ENCODE peak calls at places on chromosomes 12 and 14, in seven cellular contexts. W is IMR-90, P is mesendoderm, Q is H9, D is mesenchymal stem cell, Y is H1, C is neuronal stem cell. I is an unnamed sample.

GRCh38 chr12:64221656-64222010 is 463 bp downstream of the KICS2 start:
- DNase-seq in W (peak), P (peak), Q (peak), D (peak), Y (peak), C (peak), I (peak)

GRCh38 chr12:15644700-15645099 is 144.5 kb downstream of the EPS8 start:
- DNase-seq in W (peak), P (no peak), Q (no peak), D (no peak), Y (no peak), C (no peak), I (no peak)

GRCh38 chr14:57136669-57137068 is 132.0 kb downstream of the EXOC5 start:
- DNase-seq in W (no peak), P (no peak), Q (no peak), D (no peak), Y (no peak), C (no peak), I (no peak)

GRCh38 chr12:41566703-41567102 is 378.6 kb downstream of the PDZRN4 start:
- DNase-seq in W (no peak), P (no peak), Q (no peak), D (no peak), Y (no peak), C (no peak), I (no peak)

GRCh38 chr12:47905313-47905730 is 528 bp upstream of the VDR start:
- DNase-seq in W (no peak), P (no peak), Q (peak), D (peak), Y (peak), C (no peak), I (no peak)

GRCh38 chr12:56979628-56980027 is 22.2 kb upstream of the RDH16 start:
- DNase-seq in W (no peak), P (no peak), Q (no peak), D (no peak), Y (no peak), C (no peak), I (no peak)

GRCh38 chr12:122473543-122474323 is 27.0 kb downstream of the ZCCHC8 start:
- DNase-seq in W (peak), P (no peak), Q (no peak), D (peak), Y (no peak), C (no peak), I (peak)

GRCh38 chr12:76346798-76347420 is 1.3 kb downstream of the BBS10 start:
- DNase-seq in W (peak), P (peak), Q (no peak), D (peak), Y (no peak), C (no peak), I (no peak)

GRCh38 chr12:122835693-122836026 is 403 bp downstream of the HIP1R start:
- DNase-seq in W (no peak), P (no peak), Q (peak), D (no peak), Y (no peak), C (no peak), I (no peak)

GRCh38 chr14:72450473-72451044 is 443.3 kb downstream of the DPF3 start:
- DNase-seq in W (no peak), P (no peak), Q (no peak), D (no peak), Y (no peak), C (no peak), I (no peak)

GRCh38 chr12:79690156-79690605 is 583 bp downstream of the PAWR start:
- DNase-seq in W (peak), P (no peak), Q (no peak), D (peak), Y (no peak), C (peak), I (peak)

GRCh38 chr12:11929714-11930113 is 141.0 kb upstream of the BCL2L14 start:
- DNase-seq in W (no peak), P (no peak), Q (no peak), D (no peak), Y (no peak), C (no peak), I (no peak)

GRCh38 chr12:117857632-117858274 is 111.0 kb downstream of the KSR2 start:
- DNase-seq in W (peak), P (peak), Q (peak), D (peak), Y (peak), C (peak), I (peak)

GRCh38 chr14:67241416-67242362 is at the start of gene PALS1:
- DNase-seq in W (peak), P (peak), Q (no peak), D (peak), Y (no peak), C (no peak), I (peak)

GRCh38 chr12:89135976-89136634 is 216.2 kb downstream of the DUSP6 start:
- DNase-seq in W (peak), P (no peak), Q (no peak), D (no peak), Y (no peak), C (no peak), I (no peak)

GRCh38 chr14:92510972-92511371 is 2.6 kb upstream of the RIN3 start:
- DNase-seq in W (no peak), P (peak), Q (peak), D (no peak), Y (no peak), C (no peak), I (peak)

GRCh38 chr12:1108276-1108675 is 117.3 kb downstream of the ERC1 start:
- DNase-seq in W (no peak), P (no peak), Q (no peak), D (no peak), Y (no peak), C (no peak), I (no peak)

GRCh38 chr14:61476737-61477410 is 155.5 kb downstream of the PRKCH start:
- DNase-seq in W (peak), P (no peak), Q (no peak), D (peak), Y (no peak), C (no peak), I (peak)

GRCh38 chr12:89084751-89085150 is 267.6 kb downstream of the DUSP6 start:
- DNase-seq in W (peak), P (no peak), Q (no peak), D (peak), Y (no peak), C (no peak), I (no peak)

GRCh38 chr12:76449572-76449971 is 101.4 kb upstream of the BBS10 start:
- DNase-seq in W (peak), P (no peak), Q (no peak), D (peak), Y (no peak), C (no peak), I (peak)

GRCh38 chr12:109998904-109999648 is at the start of gene ANKRD13A:
- DNase-seq in W (peak), P (peak), Q (peak), D (peak), Y (peak), C (peak), I (peak)

GRCh38 chr14:23172572-23172971 is 10.9 kb downstream of the SLC7A8 start:
- DNase-seq in W (no peak), P (no peak), Q (no peak), D (no peak), Y (no peak), C (no peak), I (peak)

GRCh38 chr14:103504991-103505565 is 17.6 kb downstream of the CKB start:
- DNase-seq in W (no peak), P (peak), Q (peak), D (peak), Y (no peak), C (no peak), I (peak)

GRCh38 chr12:44550377-44550776 is 325.7 kb downstream of the NELL2 start:
- DNase-seq in W (no peak), P (no peak), Q (no peak), D (no peak), Y (no peak), C (no peak), I (no peak)

GRCh38 chr14:104542871-104543830 is 36.4 kb upstream of the C14orf180 start:
- DNase-seq in W (no peak), P (no peak), Q (no peak), D (no peak), Y (no peak), C (no peak), I (no peak)

GRCh38 chr12:119153477-119154434 is 25.0 kb upstream of the HSPB8 start:
- DNase-seq in W (peak), P (peak), Q (peak), D (peak), Y (peak), C (peak), I (peak)

GRCh38 chr14:98906123-98906995 is 365.6 kb downstream of the BCL11B start:
- DNase-seq in W (no peak), P (peak), Q (no peak), D (no peak), Y (no peak), C (no peak), I (no peak)

GRCh38 chr12:24991209-24992049 is 42.5 kb upstream of the BCAT1 start:
- DNase-seq in W (peak), P (peak), Q (no peak), D (peak), Y (no peak), C (peak), I (peak)

GRCh38 chr12:106632797-106633450 is 50.1 kb downstream of the RFX4 start:
- DNase-seq in W (no peak), P (peak), Q (no peak), D (no peak), Y (no peak), C (no peak), I (peak)

GRCh38 chr14:96852823-96853422 is 55.7 kb downstream of the VRK1 start:
- DNase-seq in W (peak), P (peak), Q (no peak), D (peak), Y (no peak), C (no peak), I (peak)

GRCh38 chr12:94963649-94964048 is 39.8 kb downstream of the NDUFA12 start:
- DNase-seq in W (peak), P (no peak), Q (no peak), D (no peak), Y (no peak), C (no peak), I (peak)

GRCh38 chr12:122374707-122375106 is 47.8 kb downstream of the CLIP1 start:
- DNase-seq in W (no peak), P (no peak), Q (no peak), D (no peak), Y (no peak), C (no peak), I (no peak)

GRCh38 chr12:129772463-129773169 is 131.2 kb downstream of the TMEM132D start:
- DNase-seq in W (no peak), P (peak), Q (peak), D (no peak), Y (no peak), C (no peak), I (no peak)

GRCh38 chr14:22996823-22997301 is 13.1 kb downstream of the C14orf93 start:
- DNase-seq in W (no peak), P (no peak), Q (no peak), D (no peak), Y (no peak), C (no peak), I (no peak)

GRCh38 chr12:81208193-81208946 is 130.5 kb downstream of the ACSS3 start:
- DNase-seq in W (no peak), P (no peak), Q (no peak), D (peak), Y (no peak), C (no peak), I (no peak)

GRCh38 chr14:90140298-90140955 is 78.6 kb downstream of the KCNK13 start:
- DNase-seq in W (peak), P (peak), Q (no peak), D (peak), Y (no peak), C (no peak), I (no peak)

GRCh38 chr12:66087365-66087943 is 43.1 kb downstream of the LLPH start:
- DNase-seq in W (peak), P (peak), Q (peak), D (peak), Y (peak), C (peak), I (peak)

GRCh38 chr14:22532345-22533056 is 56.5 kb downstream of the DAD1 start:
- DNase-seq in W (peak), P (no peak), Q (no peak), D (peak), Y (no peak), C (no peak), I (no peak)

GRCh38 chr12:93783827-93784226 is 106.7 kb downstream of the CRADD start:
- DNase-seq in W (no peak), P (no peak), Q (no peak), D (peak), Y (no peak), C (no peak), I (no peak)

GRCh38 chr14:94989946-94990345 is 167.4 kb downstream of the DICER1 start:
- DNase-seq in W (no peak), P (no peak), Q (no peak), D (no peak), Y (no peak), C (no peak), I (no peak)

DNA sequence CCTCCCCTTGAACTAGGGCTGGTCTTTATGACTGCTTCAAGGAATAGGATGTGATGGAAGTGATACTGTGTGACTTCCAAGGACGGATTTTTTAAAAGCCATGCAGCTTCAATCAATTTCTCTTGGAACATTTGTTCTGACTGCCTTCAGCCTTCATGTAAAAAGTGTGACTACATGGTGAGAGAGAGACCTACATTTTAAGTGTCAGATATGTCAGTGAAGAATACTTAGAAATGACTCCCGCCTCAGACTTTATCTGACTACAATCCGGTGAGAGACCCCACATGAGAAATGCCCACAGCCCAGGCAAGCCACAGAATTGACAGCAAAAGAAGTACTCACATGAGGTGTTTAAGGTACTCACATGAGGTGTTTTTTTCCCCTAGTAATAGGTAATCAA is 295.3 kb downstream of the KCNC2 start:
- DNase-seq in W (no peak), P (no peak), Q (no peak), D (no peak), Y (no peak), C (no peak), I (no peak)
- H2AK5ac ChIP-seq in W (no peak), P (no peak), Q (no peak), D (no peak), Y (no peak), C (no peak), I (no peak)

GRCh38 chr12:17778242-17778641 is 311.8 kb downstream of the RERGL start:
- DNase-seq in W (no peak), P (no peak), Q (no peak), D (no peak), Y (no peak), C (no peak), I (no peak)
- H2BK120ac ChIP-seq in W (no peak), P (no peak), Q (no peak), D (no peak), Y (no peak), C (no peak), I (no peak)

DNA sequence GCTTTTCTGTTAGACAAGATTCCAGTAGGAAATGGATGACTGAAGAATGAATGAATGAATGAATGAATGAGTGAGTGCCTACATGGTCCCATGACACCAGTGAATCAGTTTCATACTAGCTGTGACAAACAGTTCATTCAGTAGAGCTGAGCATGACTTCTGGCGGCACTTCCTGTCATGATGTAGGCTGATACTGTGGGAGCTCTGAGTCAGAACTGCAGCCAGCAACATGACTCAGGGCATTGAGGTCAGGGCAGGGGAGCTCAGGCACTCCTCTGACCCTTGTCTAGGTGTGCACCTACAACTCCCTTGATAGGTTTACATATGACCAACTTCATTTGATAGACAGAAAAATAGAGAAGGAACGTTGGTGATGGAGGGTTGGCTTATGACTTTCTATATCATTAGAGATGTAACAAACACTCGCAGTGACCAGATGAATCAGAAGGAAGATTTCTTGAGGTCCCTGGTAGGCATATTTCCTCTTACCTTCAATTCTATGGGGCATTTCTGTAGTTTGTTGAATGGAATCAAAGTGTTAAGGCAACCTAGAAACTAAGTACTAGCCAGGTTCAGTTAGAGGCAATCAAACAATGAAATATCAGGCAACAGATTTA is 139.3 kb upstream of the ARHGAP5 start:
- DNase-seq in W (peak), P (peak), Q (no peak), D (peak), Y (no peak), C (no peak), I (peak)
- H2AK5ac ChIP-seq in W (no peak), P (no peak), Q (no peak), D (no peak), Y (no peak), C (no peak), I (no peak)

GRCh38 chr14:105864116-105864515 is 337.7 kb downstream of the TMEM121 start:
- DNase-seq in W (no peak), P (no peak), Q (peak), D (no peak), Y (no peak), C (no peak), I (no peak)
- H2BK120ac ChIP-seq in W (no peak), P (no peak), Q (no peak), D (no peak), Y (no peak), C (no peak), I (no peak)

GRCh38 chr14:52026921-52027320 is 37.6 kb downstream of the RTRAF start:
- DNase-seq in W (no peak), P (no peak), Q (no peak), D (no peak), Y (no peak), C (no peak), I (no peak)

GRCh38 chr14:52025952-52026510 is 36.7 kb downstream of the RTRAF start:
- DNase-seq in W (peak), P (no peak), Q (no peak), D (no peak), Y (no peak), C (no peak), I (no peak)

GRCh38 chr14:52023518-52023917 is 34.2 kb downstream of the RTRAF start:
- DNase-seq in W (peak), P (no peak), Q (no peak), D (peak), Y (no peak), C (no peak), I (no peak)

GRCh38 chr14:52021971-52022600 is 32.7 kb downstream of the RTRAF start:
- DNase-seq in W (peak), P (no peak), Q (no peak), D (peak), Y (no peak), C (no peak), I (no peak)

DNA sequence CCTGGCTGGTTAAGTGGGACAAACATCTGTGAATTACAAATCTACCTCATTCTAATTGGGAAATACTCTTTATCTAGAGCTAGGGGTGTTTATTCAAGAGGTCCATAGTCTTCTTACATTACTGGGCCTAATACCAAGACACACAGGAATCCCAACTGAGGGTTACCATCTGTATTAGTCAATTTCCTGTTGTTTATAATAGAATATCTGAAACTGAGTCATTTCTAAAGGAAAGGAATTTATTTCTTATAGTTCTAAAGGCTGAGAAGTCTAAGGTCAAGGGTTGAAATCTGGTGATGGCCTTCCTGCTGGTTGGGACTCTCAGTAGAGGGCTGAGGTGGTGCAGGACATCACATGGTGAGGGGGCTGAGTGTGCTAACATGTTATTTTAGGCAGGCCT is 36.0 kb downstream of the RTRAF start:
- DNase-seq in W (peak), P (no peak), Q (no peak), D (peak), Y (no peak), C (no peak), I (no peak)
- H2AK5ac ChIP-seq in W (peak), P (no peak), Q (no peak), D (no peak), Y (no peak), C (no peak), I (no peak)

DNA sequence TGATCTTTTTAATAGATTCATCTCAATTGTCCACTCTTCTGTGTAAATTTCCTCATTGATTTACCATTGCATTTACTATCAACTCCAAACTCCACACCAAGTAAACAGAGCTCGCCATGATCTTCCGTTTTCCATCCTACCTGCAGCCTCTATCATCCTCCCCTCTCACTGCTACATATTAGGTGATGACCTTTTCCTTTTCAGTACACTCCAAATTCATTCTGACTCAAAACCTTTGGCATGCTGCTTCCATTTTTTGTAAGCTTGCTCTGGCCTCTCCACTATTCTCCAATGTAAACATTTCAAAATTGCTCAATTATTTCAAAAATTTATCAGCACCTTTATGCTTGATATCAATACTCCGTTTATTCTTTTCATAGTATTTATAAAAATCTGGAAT is 40.2 kb upstream of the PZP start:
- DNase-seq in W (no peak), P (no peak), Q (no peak), D (no peak), Y (no peak), C (no peak), I (no peak)
- H2BK120ac ChIP-seq in W (no peak), P (no peak), Q (no peak), D (no peak), Y (no peak), C (no peak), I (no peak)

GRCh38 chr12:97680751-97681150 is 218.1 kb downstream of the RMST start:
- DNase-seq in W (no peak), P (no peak), Q (no peak), D (no peak), Y (no peak), C (no peak), I (no peak)
- H2AK5ac ChIP-seq in W (no peak), P (no peak), Q (no peak), D (no peak), Y (no peak), C (no peak), I (no peak)